ENCODE peak calls at places on chromosomes 5 and 9, in four cellular contexts. L, W, H and Y are unnamed samples.
A peak's percentile ranks its signal among the peaks of the same experiment; 100 is the strongest.

GRCh38 chr5:175816348-175816747 is 55.0 kb upstream of the CPLX2 start:
- DNase-seq in H (peak; percentile 27), L (peak; percentile 23), W (no peak), Y (no peak)

GRCh38 chr5:66991746-66992145 is 204.9 kb downstream of the CD180 start:
- DNase-seq in L (no peak), H (no peak), W (no peak), Y (no peak)

GRCh38 chr5:2207966-2208544 is 325.3 kb upstream of the IRX4 start:
- DNase-seq in L (peak; percentile 29), H (peak; percentile 18), W (peak; percentile 82), Y (no peak)

GRCh38 chr5:133030343-133031005 is 4.1 kb upstream of the ZCCHC10 start:
- DNase-seq in W (no peak), L (no peak), H (no peak), Y (no peak)

GRCh38 chr9:124442826-124443225 is 7.4 kb upstream of the ADGRD2 start:
- DNase-seq in W (no peak), H (no peak), L (no peak), Y (no peak)

GRCh38 chr9:93248373-93248772 is 64.4 kb downstream of the WNK2 start:
- DNase-seq in H (no peak), W (no peak), L (no peak), Y (no peak)

GRCh38 chr9:21580636-21581353 is 98.7 kb upstream of the IFNE start:
- DNase-seq in W (no peak), L (no peak), H (no peak), Y (no peak)

GRCh38 chr5:36570268-36570667 is 36.1 kb upstream of the SLC1A3 start:
- DNase-seq in L (no peak), W (no peak), H (no peak), Y (no peak)

GRCh38 chr5:104344809-104345512 is 782.4 kb upstream of the NUDT12 start:
- DNase-seq in H (peak; percentile 3), W (no peak), L (no peak), Y (no peak)

GRCh38 chr9:73523391-73523790 is 371.7 kb downstream of the ANXA1 start:
- DNase-seq in L (no peak), W (no peak), H (no peak), Y (no peak)

GRCh38 chr9:84301851-84302250 is 38.7 kb downstream of the SLC28A3 start:
- DNase-seq in H (no peak), L (no peak), W (no peak), Y (no peak)

GRCh38 chr9:86676426-86676825 is 270.9 kb downstream of the GAS1 start:
- DNase-seq in W (no peak), H (no peak), L (no peak), Y (no peak)

GRCh38 chr9:20620658-20621552 is 1.4 kb downstream of the MLLT3 start:
- DNase-seq in W (no peak), L (no peak), H (no peak), Y (no peak)

GRCh38 chr5:103918668-103919367 is 356.2 kb upstream of the NUDT12 start:
- DNase-seq in H (no peak), L (no peak), W (no peak), Y (peak; percentile 3)

GRCh38 chr5:95178046-95178651 is 106.7 kb downstream of the MCTP1 start:
- DNase-seq in W (peak; percentile 80), H (peak; percentile 7), L (no peak), Y (peak; percentile 12)

GRCh38 chr9:134662143-134662876 is 20.7 kb downstream of the COL5A1 start:
- DNase-seq in W (no peak), L (no peak), H (no peak), Y (no peak)

GRCh38 chr9:26170224-26170623 is 492.0 kb upstream of the TUSC1 start:
- DNase-seq in H (no peak), W (no peak), L (no peak), Y (no peak)

DNA sequence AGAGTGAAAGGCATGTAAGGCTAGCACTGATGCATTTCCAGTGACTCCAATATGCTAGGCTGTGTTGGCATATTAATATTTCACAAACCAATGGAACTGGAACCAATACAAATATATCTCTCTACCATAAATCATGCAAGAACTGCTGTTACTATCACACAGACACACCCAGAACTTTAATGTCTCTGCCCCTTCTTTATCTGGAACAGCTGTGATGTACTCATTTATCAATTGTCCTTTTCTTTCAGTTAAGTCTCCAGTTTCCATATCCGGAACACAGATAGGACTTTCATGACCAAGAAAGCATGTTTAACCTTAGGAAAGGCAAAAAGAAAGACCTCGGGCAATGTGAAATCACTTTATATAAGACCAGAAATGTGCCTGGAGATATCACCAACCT is 70.3 kb downstream of the SPTLC1 start:
- DNase-seq in H (no peak), L (peak; percentile 34), W (no peak), Y (no peak)
- TF ChIP-seq SP1 in H (no peak), L (no peak), W (no peak), Y (no peak)

DNA sequence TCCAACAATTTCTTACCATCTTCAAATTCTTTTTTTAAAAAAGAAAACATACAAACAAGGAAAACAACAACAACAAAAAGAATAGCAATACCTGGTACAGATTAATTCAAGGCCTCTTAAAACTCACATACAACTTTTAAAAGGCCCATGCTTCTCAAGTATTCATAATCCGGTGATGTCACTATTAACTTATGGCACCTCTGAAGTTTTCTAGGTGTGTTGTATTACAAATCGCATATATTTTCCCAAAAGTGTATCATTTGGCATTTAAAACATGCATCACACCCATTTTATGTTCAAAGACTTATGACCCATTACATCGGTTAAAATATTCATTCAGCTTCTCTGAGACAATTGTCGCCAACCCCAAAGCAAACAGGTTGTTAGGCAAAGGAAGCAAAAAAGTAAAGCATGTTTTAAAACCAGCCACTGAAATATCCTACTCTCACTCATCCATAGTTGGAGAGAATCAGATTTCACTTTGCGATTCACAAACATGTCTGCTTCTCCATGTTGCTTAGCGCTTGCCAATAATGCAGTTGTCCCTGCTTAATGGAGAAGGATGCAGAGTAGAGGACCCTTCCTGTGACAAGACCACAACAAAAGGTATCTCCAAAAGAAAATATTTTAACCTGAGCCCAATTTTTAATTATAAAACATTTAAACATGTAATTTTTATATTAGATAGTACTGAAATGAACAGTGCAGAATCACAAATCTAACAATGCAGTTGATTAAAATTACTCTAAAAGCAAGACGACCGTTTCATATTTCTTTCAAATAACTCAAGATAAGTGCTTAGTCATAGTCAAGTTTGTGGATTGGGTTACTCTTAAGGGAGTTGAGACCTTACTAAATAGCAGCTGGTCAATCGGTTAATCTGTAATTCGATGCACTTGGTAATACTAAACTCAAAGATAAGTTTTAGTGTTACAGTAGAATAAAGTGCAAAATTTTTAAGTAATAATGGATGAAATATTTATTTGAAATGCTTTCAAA is 1.6 kb downstream of the SKP1 start:
- DNase-seq in H (peak; percentile 34), W (no peak), L (no peak), Y (no peak)
- TF ChIP-seq CREM in H (no peak), W (no peak), L (no peak), Y (no peak)

DNA sequence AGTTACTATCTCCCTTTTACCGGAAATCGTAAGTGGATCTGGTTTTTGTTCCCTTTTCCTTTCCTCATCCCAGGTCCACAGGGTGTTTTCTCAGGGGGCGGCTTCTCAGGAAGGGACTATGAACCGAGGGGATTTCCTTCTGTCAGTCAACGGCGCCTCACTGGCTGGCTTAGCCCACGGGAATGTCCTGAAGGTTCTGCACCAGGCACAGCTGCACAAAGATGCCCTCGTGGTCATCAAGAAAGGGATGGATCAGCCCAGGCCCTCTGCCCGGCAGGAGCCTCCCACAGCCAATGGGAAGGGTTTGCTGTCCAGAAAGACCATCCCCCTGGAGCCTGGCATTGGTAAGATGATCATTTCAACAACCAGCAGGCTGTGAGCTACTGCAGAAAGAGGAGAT is 75.8 kb downstream of the GOLPH3 start:
- DNase-seq in L (no peak), H (no peak), W (no peak), Y (no peak)
- TF ChIP-seq SP1 in L (no peak), H (no peak), W (no peak), Y (no peak)

DNA sequence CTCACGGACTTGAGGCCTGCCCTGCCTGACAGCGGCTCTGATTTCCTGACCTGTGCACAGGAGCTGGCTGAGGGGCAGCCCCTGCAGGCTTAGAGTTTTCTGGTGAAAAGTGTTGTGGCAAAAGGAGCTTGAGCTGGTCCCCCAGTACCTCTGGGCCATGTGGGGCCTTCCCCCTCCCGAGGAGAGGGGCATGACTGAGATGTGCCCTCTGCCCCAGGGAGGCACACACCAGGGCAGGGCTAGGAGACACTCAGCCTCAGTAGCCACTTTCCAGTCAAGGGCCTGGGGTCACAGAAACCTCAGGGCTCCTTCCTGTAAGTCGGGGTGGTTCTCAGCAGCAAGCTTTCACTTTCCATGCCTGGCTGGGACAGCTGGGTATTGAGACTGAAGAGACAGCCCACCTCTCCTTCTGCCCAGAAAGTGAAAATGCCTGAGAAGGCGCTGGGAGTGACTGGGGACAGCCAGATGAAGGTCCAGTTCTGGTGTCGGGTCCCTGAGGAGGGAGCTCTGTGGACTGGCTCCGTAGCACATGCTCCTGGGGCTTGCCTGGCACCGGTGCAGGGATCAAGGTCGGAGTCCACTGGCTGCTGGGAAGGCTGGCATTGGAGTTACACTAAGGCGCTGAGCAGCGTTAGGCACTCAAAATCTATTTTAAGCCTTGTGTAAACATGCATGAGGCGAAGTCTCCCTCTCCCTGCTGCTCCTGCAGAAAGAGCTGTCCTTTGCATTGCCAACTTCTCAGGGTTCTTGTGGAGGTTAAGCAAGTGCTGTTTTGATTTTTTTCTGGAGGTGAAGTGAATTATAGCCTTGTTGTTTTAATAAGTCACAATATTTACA is 394.9 kb downstream of the GADD45G start:
- DNase-seq in L (no peak), H (peak; percentile 55), W (no peak), Y (peak; percentile 61)
- TF ChIP-seq CREM in L (no peak), H (peak; percentile 32), W (no peak), Y (no peak)

GRCh38 chr9:122897969-122898368 is 7.2 kb downstream of the RC3H2 start:
- DNase-seq in L (no peak), H (no peak), W (no peak), Y (no peak)

GRCh38 chr9:122904466-122904822 is 715 bp downstream of the RC3H2 start:
- DNase-seq in W (peak; percentile 54), L (peak; percentile 11), H (peak; percentile 43), Y (no peak)

GRCh38 chr9:122904823-122905710 is at the start of gene RC3H2:
- DNase-seq in W (peak; percentile 96), H (peak; percentile 99), L (peak; percentile 94), Y (peak; percentile 99)

GRCh38 chr9:122900791-122901190 is 4.4 kb downstream of the RC3H2 start:
- DNase-seq in H (no peak), L (no peak), W (no peak), Y (no peak)
- TF ChIP-seq SP1 in H (no peak), L (no peak), W (no peak), Y (no peak)